ENCODE peak calls at places on chromosomes 12 and 14, in five cellular contexts. One of them, this sample, is unnamed.

GRCh38 chr12:72246370-72246769 is 25.8 kb upstream of the TRHDE start:
- DNase-seq in Peyer's patch: no peak
- DNase-seq in right lobe of liver: no peak
- DNase-seq in mucosa of descending colon: no peak
- DNase-seq in heart right ventricle: no peak
- DNase-seq in this sample: no peak

GRCh38 chr12:57483466-57483865 is 3.8 kb upstream of the ARHGAP9 start:
- DNase-seq in Peyer's patch: no peak
- DNase-seq in right lobe of liver: no peak
- DNase-seq in mucosa of descending colon: no peak
- DNase-seq in heart right ventricle: no peak
- DNase-seq in this sample: no peak

GRCh38 chr14:50741571-50741970 is 73.5 kb upstream of the SAV1 start:
- DNase-seq in Peyer's patch: no peak
- DNase-seq in right lobe of liver: no peak
- DNase-seq in mucosa of descending colon: no peak
- DNase-seq in heart right ventricle: no peak
- DNase-seq in this sample: no peak

GRCh38 chr14:55122441-55122986 is 6.5 kb upstream of the LGALS3 start:
- DNase-seq in Peyer's patch: peak; percentile 87
- DNase-seq in right lobe of liver: no peak
- DNase-seq in mucosa of descending colon: peak; percentile 93
- DNase-seq in heart right ventricle: peak; percentile 74
- DNase-seq in this sample: peak; percentile 67

GRCh38 chr14:104503691-104504090 is 75.9 kb upstream of the C14orf180 start:
- DNase-seq in Peyer's patch: no peak
- DNase-seq in right lobe of liver: no peak
- DNase-seq in mucosa of descending colon: no peak
- DNase-seq in heart right ventricle: no peak
- DNase-seq in this sample: no peak

GRCh38 chr12:95859344-95859816 is 628 bp downstream of the SNRPF start:
- DNase-seq in Peyer's patch: no peak
- DNase-seq in right lobe of liver: no peak
- DNase-seq in mucosa of descending colon: no peak
- DNase-seq in heart right ventricle: no peak
- DNase-seq in this sample: no peak

GRCh38 chr12:20213851-20214250 is 154.5 kb upstream of the PDE3A start:
- DNase-seq in Peyer's patch: no peak
- DNase-seq in right lobe of liver: no peak
- DNase-seq in mucosa of descending colon: no peak
- DNase-seq in heart right ventricle: no peak
- DNase-seq in this sample: no peak

GRCh38 chr12:18719922-18720321 is 17.9 kb downstream of the PLCZ1 start:
- DNase-seq in Peyer's patch: no peak
- DNase-seq in right lobe of liver: no peak
- DNase-seq in mucosa of descending colon: no peak
- DNase-seq in heart right ventricle: no peak
- DNase-seq in this sample: no peak

GRCh38 chr12:68483592-68484373 is 126.9 kb upstream of the RAP1B start:
- DNase-seq in Peyer's patch: no peak
- DNase-seq in right lobe of liver: no peak
- DNase-seq in mucosa of descending colon: no peak
- DNase-seq in heart right ventricle: no peak
- DNase-seq in this sample: no peak

GRCh38 chr12:68591716-68592437 is 18.8 kb upstream of the RAP1B start:
- DNase-seq in Peyer's patch: no peak
- DNase-seq in right lobe of liver: no peak
- DNase-seq in mucosa of descending colon: no peak
- DNase-seq in heart right ventricle: no peak
- DNase-seq in this sample: no peak

GRCh38 chr12:52004042-52004648 is 2.6 kb upstream of the TAMALIN start:
- DNase-seq in Peyer's patch: no peak
- DNase-seq in right lobe of liver: no peak
- DNase-seq in mucosa of descending colon: no peak
- DNase-seq in heart right ventricle: peak; percentile 40
- DNase-seq in this sample: peak; percentile 78

GRCh38 chr14:104870368-104871144 is 5.5 kb downstream of the CEP170B start:
- DNase-seq in Peyer's patch: no peak
- DNase-seq in right lobe of liver: peak; percentile 57
- DNase-seq in mucosa of descending colon: peak; percentile 48
- DNase-seq in heart right ventricle: peak; percentile 34
- DNase-seq in this sample: no peak

GRCh38 chr14:52706724-52707706 is at the start of gene PSMC6:
- DNase-seq in Peyer's patch: peak; percentile 96
- DNase-seq in right lobe of liver: peak; percentile 97
- DNase-seq in mucosa of descending colon: peak; percentile 96
- DNase-seq in heart right ventricle: peak; percentile 96
- DNase-seq in this sample: peak; percentile 94

GRCh38 chr12:71186571-71187288 is 28.9 kb upstream of the TSPAN8 start:
- DNase-seq in Peyer's patch: no peak
- DNase-seq in right lobe of liver: no peak
- DNase-seq in mucosa of descending colon: no peak
- DNase-seq in heart right ventricle: no peak
- DNase-seq in this sample: no peak

GRCh38 chr12:13163868-13164267 is 32.7 kb upstream of the EMP1 start:
- DNase-seq in Peyer's patch: no peak
- DNase-seq in right lobe of liver: no peak
- DNase-seq in mucosa of descending colon: no peak
- DNase-seq in heart right ventricle: no peak
- DNase-seq in this sample: no peak

GRCh38 chr14:24232645-24233537 is at the start of gene GMPR2:
- DNase-seq in Peyer's patch: no peak
- DNase-seq in right lobe of liver: peak; percentile 63
- DNase-seq in mucosa of descending colon: no peak
- DNase-seq in heart right ventricle: no peak
- DNase-seq in this sample: no peak

GRCh38 chr12:121253638-121254335 is 42.7 kb downstream of the CAMKK2 start:
- DNase-seq in Peyer's patch: no peak
- DNase-seq in right lobe of liver: no peak
- DNase-seq in mucosa of descending colon: no peak
- DNase-seq in heart right ventricle: no peak
- DNase-seq in this sample: no peak

GRCh38 chr12:121251838-121252237 is 41.9 kb downstream of the P2RX4 start:
- DNase-seq in Peyer's patch: no peak
- DNase-seq in right lobe of liver: no peak
- DNase-seq in mucosa of descending colon: no peak
- DNase-seq in heart right ventricle: no peak
- DNase-seq in this sample: no peak

GRCh38 chr12:121252712-121253345 is 42.9 kb downstream of the P2RX4 start:
- DNase-seq in Peyer's patch: no peak
- DNase-seq in right lobe of liver: no peak
- DNase-seq in mucosa of descending colon: no peak
- DNase-seq in heart right ventricle: no peak
- DNase-seq in this sample: no peak

GRCh38 chr12:121259074-121259473 is 37.4 kb downstream of the CAMKK2 start:
- DNase-seq in Peyer's patch: peak; percentile 14
- DNase-seq in right lobe of liver: no peak
- DNase-seq in mucosa of descending colon: no peak
- DNase-seq in heart right ventricle: no peak
- DNase-seq in this sample: no peak

GRCh38 chr12:121255433-121255832 is 41.1 kb downstream of the CAMKK2 start:
- DNase-seq in Peyer's patch: no peak
- DNase-seq in right lobe of liver: no peak
- DNase-seq in mucosa of descending colon: no peak
- DNase-seq in heart right ventricle: no peak
- DNase-seq in this sample: no peak
- H3K36me3 ChIP-seq in Peyer's patch: peaks cover 78% of the 10 kb centered on the region
- H3K36me3 ChIP-seq in right lobe of liver: peaks cover 68% of the 10 kb centered on the region
- H3K36me3 ChIP-seq in mucosa of descending colon: no peaks in the 10 kb centered on the region
- H3K36me3 ChIP-seq in heart right ventricle: peaks cover 18% of the 10 kb centered on the region
- H3K36me3 ChIP-seq in this sample: peaks cover 4% of the 10 kb centered on the region

GRCh38 chr12:43856932-43857331 is 21.1 kb downstream of the TMEM117 start:
- DNase-seq in Peyer's patch: no peak
- DNase-seq in right lobe of liver: no peak
- DNase-seq in mucosa of descending colon: no peak
- DNase-seq in heart right ventricle: no peak
- DNase-seq in this sample: no peak

GRCh38 chr12:43861015-43861846 is 25.4 kb downstream of the TMEM117 start:
- DNase-seq in Peyer's patch: no peak
- DNase-seq in right lobe of liver: no peak
- DNase-seq in mucosa of descending colon: no peak
- DNase-seq in heart right ventricle: no peak
- DNase-seq in this sample: no peak

GRCh38 chr12:43858991-43859390 is 23.1 kb downstream of the TMEM117 start:
- DNase-seq in Peyer's patch: no peak
- DNase-seq in right lobe of liver: no peak
- DNase-seq in mucosa of descending colon: no peak
- DNase-seq in heart right ventricle: no peak
- DNase-seq in this sample: no peak

GRCh38 chr12:43861847-43862150 is 25.9 kb downstream of the TMEM117 start:
- DNase-seq in Peyer's patch: no peak
- DNase-seq in right lobe of liver: no peak
- DNase-seq in mucosa of descending colon: no peak
- DNase-seq in heart right ventricle: no peak
- DNase-seq in this sample: no peak

DNA sequence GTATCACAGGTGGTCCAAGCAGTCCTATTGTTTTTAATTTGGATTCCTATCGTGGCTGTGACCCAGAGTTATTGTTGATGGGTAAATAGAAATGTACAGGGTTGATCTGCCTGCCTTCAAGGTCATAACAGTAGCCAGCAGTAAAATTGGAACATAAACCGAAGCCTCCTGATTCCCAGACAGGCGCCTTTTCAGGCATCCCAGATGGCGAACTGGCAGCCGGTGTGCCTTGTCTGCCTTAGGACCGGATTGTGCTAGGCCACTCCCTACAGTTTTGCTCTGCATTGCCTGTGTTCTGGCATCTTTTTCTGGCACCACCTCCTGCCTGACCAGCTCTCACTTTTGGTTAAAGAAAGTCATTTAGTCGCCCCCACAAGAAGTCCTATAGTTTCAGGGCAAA is 22.2 kb downstream of the TMEM117 start:
- DNase-seq in Peyer's patch: no peak
- DNase-seq in right lobe of liver: no peak
- DNase-seq in mucosa of descending colon: no peak
- DNase-seq in heart right ventricle: no peak
- DNase-seq in this sample: no peak
- H3K4me1 ChIP-seq in Peyer's patch: no peaks in the 10 kb centered on the region
- H3K4me1 ChIP-seq in right lobe of liver: no peaks in the 10 kb centered on the region
- H3K4me1 ChIP-seq in mucosa of descending colon: no peaks in the 10 kb centered on the region
- H3K4me1 ChIP-seq in heart right ventricle: no peaks in the 10 kb centered on the region
- H3K4me1 ChIP-seq in this sample: peaks cover 24% of the 10 kb centered on the region

GRCh38 chr14:61493996-61494395 is 172.6 kb downstream of the PRKCH start:
- DNase-seq in Peyer's patch: no peak
- DNase-seq in right lobe of liver: no peak
- DNase-seq in mucosa of descending colon: no peak
- DNase-seq in heart right ventricle: no peak
- DNase-seq in this sample: no peak

GRCh38 chr14:61493239-61493638 is 171.9 kb downstream of the PRKCH start:
- DNase-seq in Peyer's patch: no peak
- DNase-seq in right lobe of liver: no peak
- DNase-seq in mucosa of descending colon: no peak
- DNase-seq in heart right ventricle: no peak
- DNase-seq in this sample: peak; percentile 12

GRCh38 chr14:61491876-61492440 is 170.6 kb downstream of the PRKCH start:
- DNase-seq in Peyer's patch: no peak
- DNase-seq in right lobe of liver: no peak
- DNase-seq in mucosa of descending colon: no peak
- DNase-seq in heart right ventricle: no peak
- DNase-seq in this sample: no peak

GRCh38 chr14:61491224-61491623 is 169.8 kb downstream of the PRKCH start:
- DNase-seq in Peyer's patch: no peak
- DNase-seq in right lobe of liver: no peak
- DNase-seq in mucosa of descending colon: no peak
- DNase-seq in heart right ventricle: no peak
- DNase-seq in this sample: no peak

DNA sequence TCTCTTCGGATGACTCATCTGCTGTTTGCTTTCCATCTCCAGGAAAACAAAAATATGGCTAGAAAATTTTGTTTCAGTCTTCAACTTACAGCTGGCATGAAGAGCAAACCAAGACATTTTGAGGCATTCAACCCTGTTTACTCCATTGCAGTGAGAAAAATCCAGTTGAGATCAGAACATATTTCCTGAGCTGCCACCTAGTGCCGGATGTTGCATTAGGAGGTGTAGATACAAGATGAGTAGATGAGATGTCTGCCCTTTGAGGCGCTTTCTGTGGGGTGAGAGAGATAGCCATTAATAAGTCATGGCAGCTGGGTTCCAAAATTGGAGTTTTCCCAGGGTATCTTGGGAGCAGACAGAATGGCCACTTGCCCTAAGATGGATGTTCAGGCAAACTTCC is 171.1 kb downstream of the PRKCH start:
- DNase-seq in Peyer's patch: no peak
- DNase-seq in right lobe of liver: no peak
- DNase-seq in mucosa of descending colon: no peak
- DNase-seq in heart right ventricle: no peak
- DNase-seq in this sample: no peak
- TF ChIP-seq CTCF in Peyer's patch: no peak
- TF ChIP-seq CTCF in right lobe of liver: no peak
- TF ChIP-seq CTCF in mucosa of descending colon: no peak
- TF ChIP-seq CTCF in heart right ventricle: no peak
- TF ChIP-seq CTCF in this sample: no peak

GRCh38 chr14:23060536-23061260 is 3.4 kb upstream of the CDH24 start:
- DNase-seq in Peyer's patch: peak; percentile 31
- DNase-seq in right lobe of liver: no peak
- DNase-seq in mucosa of descending colon: no peak
- DNase-seq in heart right ventricle: no peak
- DNase-seq in this sample: no peak
- H3K36me3 ChIP-seq in Peyer's patch: peaks cover 71% of the 10 kb centered on the region
- H3K36me3 ChIP-seq in right lobe of liver: peaks cover 69% of the 10 kb centered on the region
- H3K36me3 ChIP-seq in mucosa of descending colon: peaks cover 18% of the 10 kb centered on the region
- H3K36me3 ChIP-seq in heart right ventricle: peaks cover 43% of the 10 kb centered on the region
- H3K36me3 ChIP-seq in this sample: peaks cover 7% of the 10 kb centered on the region

GRCh38 chr12:53497461-53497860 is 1.8 kb downstream of the MAP3K12 start:
- DNase-seq in Peyer's patch: no peak
- DNase-seq in right lobe of liver: peak; percentile 35
- DNase-seq in mucosa of descending colon: no peak
- DNase-seq in heart right ventricle: no peak
- DNase-seq in this sample: no peak
- H3K4me1 ChIP-seq in Peyer's patch: peaks cover 5% of the 10 kb centered on the region
- H3K4me1 ChIP-seq in right lobe of liver: peaks cover 21% of the 10 kb centered on the region
- H3K4me1 ChIP-seq in mucosa of descending colon: peaks cover 30% of the 10 kb centered on the region
- H3K4me1 ChIP-seq in heart right ventricle: peaks cover 35% of the 10 kb centered on the region
- H3K4me1 ChIP-seq in this sample: peaks cover 25% of the 10 kb centered on the region